ENCODE peak calls at places on chromosomes 1 and 21, in six cellular contexts. H is hepatic stellate cell; G is AG04450; Q is cardiac fibroblast; I is stimulated activated CD4-positive, alpha-beta T cell treated with anti-CD3 and anti-CD28 coated beads, Interleukin-4, amount 100 ng/mL, for 48 hours; T is mucosa of gallbladder. J is an unnamed sample.

GRCh38 chr1:204477036-204477740 is 17.4 kb downstream of the PIK3C2B start:
- DNase-seq in H (peak; percentile 55), G (no peak), Q (no peak), I (no peak), T (no peak), J (peak; percentile 54)

GRCh38 chr1:38038836-38039235 is 7.8 kb downstream of the POU3F1 start:
- DNase-seq in H (no peak), G (no peak), Q (peak; percentile 74), I (no peak), T (no peak), J (no peak)

GRCh38 chr1:201763439-201764140 is 65.4 kb upstream of the IPO9 start:
- DNase-seq in H (no peak), G (no peak), Q (no peak), I (no peak), T (no peak), J (no peak)

GRCh38 chr1:19468397-19468956 is 16.9 kb downstream of the CAPZB start:
- DNase-seq in H (no peak), G (no peak), Q (no peak), I (peak; percentile 55), T (peak; percentile 72), J (no peak)

GRCh38 chr1:168865850-168866620 is 137.0 kb upstream of the DPT start:
- DNase-seq in H (no peak), G (no peak), Q (no peak), I (no peak), T (no peak), J (no peak)

GRCh38 chr1:244768186-244768585 is 67.3 kb upstream of the COX20 start:
- DNase-seq in H (no peak), G (no peak), Q (peak; percentile 34), I (no peak), T (no peak), J (no peak)

GRCh38 chr1:147840909-147841308 is 61.7 kb upstream of the GJA8 start:
- DNase-seq in H (no peak), G (no peak), Q (peak; percentile 34), I (peak; percentile 6), T (no peak), J (peak; percentile 40)

GRCh38 chr1:234617135-234617985 is 7.4 kb upstream of the IRF2BP2 start:
- DNase-seq in H (no peak), G (no peak), Q (peak; percentile 85), I (no peak), T (no peak), J (peak; percentile 22)

GRCh38 chr21:45938811-45939520 is 42.6 kb upstream of the COL6A1 start:
- DNase-seq in H (no peak), G (no peak), Q (no peak), I (no peak), T (no peak), J (no peak)

GRCh38 chr1:155003766-155004351 is 1.3 kb downstream of the ZBTB7B start:
- DNase-seq in H (peak; percentile 63), G (no peak), Q (peak; percentile 37), I (no peak), T (no peak), J (peak; percentile 39)

GRCh38 chr1:48966583-48966982 is 189.9 kb upstream of the BEND5 start:
- DNase-seq in H (no peak), G (no peak), Q (no peak), I (no peak), T (no peak), J (no peak)

GRCh38 chr21:41752231-41752681 is 14.6 kb downstream of the RIPK4 start:
- DNase-seq in H (peak; percentile 61), G (no peak), Q (peak; percentile 53), I (no peak), T (no peak), J (no peak)

GRCh38 chr1:6438047-6438525 is 13.5 kb downstream of the ESPN start:
- DNase-seq in H (peak; percentile 80), G (no peak), Q (peak; percentile 61), I (peak; percentile 61), T (peak; percentile 51), J (peak; percentile 79)

GRCh38 chr1:216111842-216112241 is 311.4 kb downstream of the USH2A start:
- DNase-seq in H (no peak), G (no peak), Q (peak; percentile 1), I (no peak), T (no peak), J (no peak)

GRCh38 chr1:42732126-42732680 is 7.8 kb downstream of the CLDN19 start:
- DNase-seq in H (no peak), G (no peak), Q (peak; percentile 58), I (no peak), T (no peak), J (no peak)

GRCh38 chr1:92352856-92353255 is 54.0 kb downstream of the RPAP2 start:
- DNase-seq in H (no peak), G (no peak), Q (no peak), I (no peak), T (no peak), J (no peak)

GRCh38 chr1:240004086-240004749 is 87.5 kb upstream of the FMN2 start:
- DNase-seq in H (peak; percentile 37), G (no peak), Q (peak; percentile 26), I (no peak), T (no peak), J (peak; percentile 43)

GRCh38 chr1:205067031-205067430 is 17.2 kb downstream of the TMEM81 start:
- DNase-seq in H (no peak), G (no peak), Q (no peak), I (no peak), T (no peak), J (no peak)

GRCh38 chr1:220391426-220391825 is 119.2 kb upstream of the RAB3GAP2 start:
- DNase-seq in H (no peak), G (no peak), Q (no peak), I (no peak), T (no peak), J (no peak)

GRCh38 chr1:245458761-245459174 is 304.0 kb downstream of the KIF26B start:
- DNase-seq in H (no peak), G (no peak), Q (peak; percentile 36), I (no peak), T (no peak), J (no peak)

GRCh38 chr21:44375281-44375651 is 21.8 kb downstream of the TRPM2 start:
- DNase-seq in H (no peak), G (no peak), Q (no peak), I (no peak), T (peak; percentile 48), J (no peak)

GRCh38 chr1:214573386-214574358 is 22.3 kb upstream of the PTPN14 start:
- DNase-seq in H (no peak), G (no peak), Q (peak; percentile 50), I (no peak), T (no peak), J (peak; percentile 43)

GRCh38 chr1:143698016-143698415 is 273.8 kb downstream of the FAM72C start:
- DNase-seq in H (no peak), G (no peak), Q (peak; percentile 6), I (peak; percentile 15), T (peak; percentile 69), J (peak; percentile 31)

GRCh38 chr1:27594542-27595510 is 9.1 kb downstream of the AHDC1 start:
- DNase-seq in H (peak; percentile 74), G (no peak), Q (no peak), I (no peak), T (no peak), J (no peak)

GRCh38 chr1:224629965-224630364 is 13.8 kb downstream of the CNIH3 start:
- DNase-seq in H (no peak), G (no peak), Q (no peak), I (no peak), T (no peak), J (peak; percentile 30)

GRCh38 chr1:38028105-38028591 is 15.6 kb downstream of the UTP11 start:
- DNase-seq in H (no peak), G (no peak), Q (no peak), I (peak; percentile 78), T (no peak), J (no peak)

GRCh38 chr1:159071970-159072582 is 4.5 kb downstream of the AIM2 start:
- DNase-seq in H (peak; percentile 41), G (peak; percentile 48), Q (peak; percentile 84), I (no peak), T (no peak), J (peak; percentile 85)

GRCh38 chr1:180548686-180549326 is 10.0 kb upstream of the OVAAL start:
- DNase-seq in H (no peak), G (no peak), Q (no peak), I (no peak), T (no peak), J (no peak)

GRCh38 chr1:31503581-31503980 is 72.7 kb upstream of the TINAGL1 start:
- DNase-seq in H (no peak), G (no peak), Q (no peak), I (no peak), T (no peak), J (no peak)